ENCODE peak calls at places on chromosomes 3 and 15, in nine cellular contexts. One of them, this sample, is unnamed.
A peak's percentile ranks its signal among the peaks of the same experiment; 100 is the strongest.

GRCh38 chr15:82548700-82549099 is 8.4 kb upstream of the RPS17 start:
- DNase-seq in D341Med: no peak
- DNase-seq in neural progenitor cell: no peak
- DNase-seq in AG09319: no peak
- DNase-seq in activated CD4-positive, alpha-beta T cell treated with anti-CD3 and anti-CD28 coated beads for 24 hours: no peak
- DNase-seq in retina: no peak
- DNase-seq in stimulated activated CD4-positive, alpha-beta T cell treated with anti-CD3 and anti-CD28 coated beads, Interleukin-15, amount 100 ng/mL, for 24 hours: peak; percentile 27
- DNase-seq in activated CD8-positive, alpha-beta T cell treated with anti-CD3 and anti-CD28 coated beads, Interleukin-2, amount 10 ng/mL, durations not matched to agents 7 days and 5 days: no peak
- DNase-seq in progenitor cell of endocrine pancreas: no peak
- DNase-seq in this sample: peak; percentile 39

GRCh38 chr15:83010709-83011270 is 649 bp downstream of the C15orf40 start:
- DNase-seq in D341Med: peak; percentile 83
- DNase-seq in neural progenitor cell: peak; percentile 77
- DNase-seq in AG09319: peak; percentile 39
- DNase-seq in activated CD4-positive, alpha-beta T cell treated with anti-CD3 and anti-CD28 coated beads for 24 hours: peak; percentile 70
- DNase-seq in retina: peak; percentile 84
- DNase-seq in stimulated activated CD4-positive, alpha-beta T cell treated with anti-CD3 and anti-CD28 coated beads, Interleukin-15, amount 100 ng/mL, for 24 hours: peak; percentile 88
- DNase-seq in activated CD8-positive, alpha-beta T cell treated with anti-CD3 and anti-CD28 coated beads, Interleukin-2, amount 10 ng/mL, durations not matched to agents 7 days and 5 days: peak; percentile 89
- DNase-seq in progenitor cell of endocrine pancreas: peak; percentile 40
- DNase-seq in this sample: peak; percentile 82

GRCh38 chr3:189142527-189142926 is 29.2 kb upstream of the TPRG1 start:
- DNase-seq in D341Med: no peak
- DNase-seq in neural progenitor cell: no peak
- DNase-seq in AG09319: no peak
- DNase-seq in activated CD4-positive, alpha-beta T cell treated with anti-CD3 and anti-CD28 coated beads for 24 hours: no peak
- DNase-seq in retina: no peak
- DNase-seq in stimulated activated CD4-positive, alpha-beta T cell treated with anti-CD3 and anti-CD28 coated beads, Interleukin-15, amount 100 ng/mL, for 24 hours: peak; percentile 30
- DNase-seq in activated CD8-positive, alpha-beta T cell treated with anti-CD3 and anti-CD28 coated beads, Interleukin-2, amount 10 ng/mL, durations not matched to agents 7 days and 5 days: peak; percentile 41
- DNase-seq in progenitor cell of endocrine pancreas: no peak
- DNase-seq in this sample: peak; percentile 8

GRCh38 chr3:106457278-106458210 is 588.7 kb upstream of the CBLB start:
- DNase-seq in D341Med: no peak
- DNase-seq in neural progenitor cell: no peak
- DNase-seq in AG09319: peak; percentile 82
- DNase-seq in activated CD4-positive, alpha-beta T cell treated with anti-CD3 and anti-CD28 coated beads for 24 hours: no peak
- DNase-seq in retina: no peak
- DNase-seq in stimulated activated CD4-positive, alpha-beta T cell treated with anti-CD3 and anti-CD28 coated beads, Interleukin-15, amount 100 ng/mL, for 24 hours: peak; percentile 38
- DNase-seq in activated CD8-positive, alpha-beta T cell treated with anti-CD3 and anti-CD28 coated beads, Interleukin-2, amount 10 ng/mL, durations not matched to agents 7 days and 5 days: peak; percentile 34
- DNase-seq in progenitor cell of endocrine pancreas: no peak
- DNase-seq in this sample: peak; percentile 15

GRCh38 chr15:63434567-63435219 is 53.0 kb upstream of the CA12 start:
- DNase-seq in D341Med: no peak
- DNase-seq in neural progenitor cell: no peak
- DNase-seq in AG09319: no peak
- DNase-seq in activated CD4-positive, alpha-beta T cell treated with anti-CD3 and anti-CD28 coated beads for 24 hours: no peak
- DNase-seq in retina: no peak
- DNase-seq in stimulated activated CD4-positive, alpha-beta T cell treated with anti-CD3 and anti-CD28 coated beads, Interleukin-15, amount 100 ng/mL, for 24 hours: no peak
- DNase-seq in activated CD8-positive, alpha-beta T cell treated with anti-CD3 and anti-CD28 coated beads, Interleukin-2, amount 10 ng/mL, durations not matched to agents 7 days and 5 days: no peak
- DNase-seq in progenitor cell of endocrine pancreas: no peak
- DNase-seq in this sample: no peak

GRCh38 chr15:73305331-73306211 is 63.2 kb downstream of the HCN4 start:
- DNase-seq in D341Med: peak; percentile 81
- DNase-seq in neural progenitor cell: peak; percentile 83
- DNase-seq in AG09319: peak; percentile 16
- DNase-seq in activated CD4-positive, alpha-beta T cell treated with anti-CD3 and anti-CD28 coated beads for 24 hours: no peak
- DNase-seq in retina: peak; percentile 81
- DNase-seq in stimulated activated CD4-positive, alpha-beta T cell treated with anti-CD3 and anti-CD28 coated beads, Interleukin-15, amount 100 ng/mL, for 24 hours: peak; percentile 33
- DNase-seq in activated CD8-positive, alpha-beta T cell treated with anti-CD3 and anti-CD28 coated beads, Interleukin-2, amount 10 ng/mL, durations not matched to agents 7 days and 5 days: peak; percentile 42
- DNase-seq in progenitor cell of endocrine pancreas: no peak
- DNase-seq in this sample: no peak

GRCh38 chr3:138625707-138626365 is 17.3 kb downstream of the FAIM start:
- DNase-seq in D341Med: no peak
- DNase-seq in neural progenitor cell: no peak
- DNase-seq in AG09319: no peak
- DNase-seq in activated CD4-positive, alpha-beta T cell treated with anti-CD3 and anti-CD28 coated beads for 24 hours: no peak
- DNase-seq in retina: no peak
- DNase-seq in stimulated activated CD4-positive, alpha-beta T cell treated with anti-CD3 and anti-CD28 coated beads, Interleukin-15, amount 100 ng/mL, for 24 hours: no peak
- DNase-seq in activated CD8-positive, alpha-beta T cell treated with anti-CD3 and anti-CD28 coated beads, Interleukin-2, amount 10 ng/mL, durations not matched to agents 7 days and 5 days: no peak
- DNase-seq in progenitor cell of endocrine pancreas: no peak
- DNase-seq in this sample: no peak

GRCh38 chr3:142577701-142578308 is 728 bp downstream of the ATR start:
- DNase-seq in D341Med: no peak
- DNase-seq in neural progenitor cell: no peak
- DNase-seq in AG09319: no peak
- DNase-seq in activated CD4-positive, alpha-beta T cell treated with anti-CD3 and anti-CD28 coated beads for 24 hours: no peak
- DNase-seq in retina: no peak
- DNase-seq in stimulated activated CD4-positive, alpha-beta T cell treated with anti-CD3 and anti-CD28 coated beads, Interleukin-15, amount 100 ng/mL, for 24 hours: no peak
- DNase-seq in activated CD8-positive, alpha-beta T cell treated with anti-CD3 and anti-CD28 coated beads, Interleukin-2, amount 10 ng/mL, durations not matched to agents 7 days and 5 days: no peak
- DNase-seq in progenitor cell of endocrine pancreas: no peak
- DNase-seq in this sample: no peak

GRCh38 chr15:49852756-49853155 is 231.9 kb downstream of the DTWD1 start:
- DNase-seq in D341Med: no peak
- DNase-seq in neural progenitor cell: no peak
- DNase-seq in AG09319: no peak
- DNase-seq in activated CD4-positive, alpha-beta T cell treated with anti-CD3 and anti-CD28 coated beads for 24 hours: no peak
- DNase-seq in retina: no peak
- DNase-seq in stimulated activated CD4-positive, alpha-beta T cell treated with anti-CD3 and anti-CD28 coated beads, Interleukin-15, amount 100 ng/mL, for 24 hours: no peak
- DNase-seq in activated CD8-positive, alpha-beta T cell treated with anti-CD3 and anti-CD28 coated beads, Interleukin-2, amount 10 ng/mL, durations not matched to agents 7 days and 5 days: no peak
- DNase-seq in progenitor cell of endocrine pancreas: no peak
- DNase-seq in this sample: no peak

GRCh38 chr15:45646220-45646619 is 11.4 kb downstream of the SQOR start:
- DNase-seq in D341Med: no peak
- DNase-seq in neural progenitor cell: no peak
- DNase-seq in AG09319: no peak
- DNase-seq in activated CD4-positive, alpha-beta T cell treated with anti-CD3 and anti-CD28 coated beads for 24 hours: no peak
- DNase-seq in retina: no peak
- DNase-seq in stimulated activated CD4-positive, alpha-beta T cell treated with anti-CD3 and anti-CD28 coated beads, Interleukin-15, amount 100 ng/mL, for 24 hours: no peak
- DNase-seq in activated CD8-positive, alpha-beta T cell treated with anti-CD3 and anti-CD28 coated beads, Interleukin-2, amount 10 ng/mL, durations not matched to agents 7 days and 5 days: no peak
- DNase-seq in progenitor cell of endocrine pancreas: no peak
- DNase-seq in this sample: no peak

GRCh38 chr3:174162550-174162949 is 696.6 kb upstream of the NAALADL2 start:
- DNase-seq in D341Med: no peak
- DNase-seq in neural progenitor cell: no peak
- DNase-seq in AG09319: no peak
- DNase-seq in activated CD4-positive, alpha-beta T cell treated with anti-CD3 and anti-CD28 coated beads for 24 hours: no peak
- DNase-seq in retina: no peak
- DNase-seq in stimulated activated CD4-positive, alpha-beta T cell treated with anti-CD3 and anti-CD28 coated beads, Interleukin-15, amount 100 ng/mL, for 24 hours: no peak
- DNase-seq in activated CD8-positive, alpha-beta T cell treated with anti-CD3 and anti-CD28 coated beads, Interleukin-2, amount 10 ng/mL, durations not matched to agents 7 days and 5 days: no peak
- DNase-seq in progenitor cell of endocrine pancreas: no peak
- DNase-seq in this sample: no peak

GRCh38 chr3:130829575-130829947 is 64.3 kb upstream of the ATP2C1 start:
- DNase-seq in D341Med: no peak
- DNase-seq in neural progenitor cell: no peak
- DNase-seq in AG09319: no peak
- DNase-seq in activated CD4-positive, alpha-beta T cell treated with anti-CD3 and anti-CD28 coated beads for 24 hours: no peak
- DNase-seq in retina: no peak
- DNase-seq in stimulated activated CD4-positive, alpha-beta T cell treated with anti-CD3 and anti-CD28 coated beads, Interleukin-15, amount 100 ng/mL, for 24 hours: no peak
- DNase-seq in activated CD8-positive, alpha-beta T cell treated with anti-CD3 and anti-CD28 coated beads, Interleukin-2, amount 10 ng/mL, durations not matched to agents 7 days and 5 days: no peak
- DNase-seq in progenitor cell of endocrine pancreas: no peak
- DNase-seq in this sample: no peak

GRCh38 chr3:16048435-16049318 is 125.8 kb upstream of the GALNT15 start:
- DNase-seq in D341Med: peak; percentile 82
- DNase-seq in neural progenitor cell: peak; percentile 67
- DNase-seq in AG09319: no peak
- DNase-seq in activated CD4-positive, alpha-beta T cell treated with anti-CD3 and anti-CD28 coated beads for 24 hours: peak; percentile 31
- DNase-seq in retina: peak; percentile 35
- DNase-seq in stimulated activated CD4-positive, alpha-beta T cell treated with anti-CD3 and anti-CD28 coated beads, Interleukin-15, amount 100 ng/mL, for 24 hours: peak; percentile 48
- DNase-seq in activated CD8-positive, alpha-beta T cell treated with anti-CD3 and anti-CD28 coated beads, Interleukin-2, amount 10 ng/mL, durations not matched to agents 7 days and 5 days: peak; percentile 59
- DNase-seq in progenitor cell of endocrine pancreas: no peak
- DNase-seq in this sample: peak; percentile 38

GRCh38 chr3:149784064-149784704 is 8.2 kb downstream of the ANKUB1 start:
- DNase-seq in D341Med: no peak
- DNase-seq in neural progenitor cell: no peak
- DNase-seq in AG09319: no peak
- DNase-seq in activated CD4-positive, alpha-beta T cell treated with anti-CD3 and anti-CD28 coated beads for 24 hours: no peak
- DNase-seq in retina: no peak
- DNase-seq in stimulated activated CD4-positive, alpha-beta T cell treated with anti-CD3 and anti-CD28 coated beads, Interleukin-15, amount 100 ng/mL, for 24 hours: no peak
- DNase-seq in activated CD8-positive, alpha-beta T cell treated with anti-CD3 and anti-CD28 coated beads, Interleukin-2, amount 10 ng/mL, durations not matched to agents 7 days and 5 days: no peak
- DNase-seq in progenitor cell of endocrine pancreas: no peak
- DNase-seq in this sample: no peak

GRCh38 chr3:66456711-66457173 is 44.1 kb downstream of the LRIG1 start:
- DNase-seq in D341Med: no peak
- DNase-seq in neural progenitor cell: no peak
- DNase-seq in AG09319: no peak
- DNase-seq in activated CD4-positive, alpha-beta T cell treated with anti-CD3 and anti-CD28 coated beads for 24 hours: no peak
- DNase-seq in retina: peak; percentile 67
- DNase-seq in stimulated activated CD4-positive, alpha-beta T cell treated with anti-CD3 and anti-CD28 coated beads, Interleukin-15, amount 100 ng/mL, for 24 hours: no peak
- DNase-seq in activated CD8-positive, alpha-beta T cell treated with anti-CD3 and anti-CD28 coated beads, Interleukin-2, amount 10 ng/mL, durations not matched to agents 7 days and 5 days: peak; percentile 29
- DNase-seq in progenitor cell of endocrine pancreas: no peak
- DNase-seq in this sample: no peak

This sample was measured in activated naive CD8-positive, alpha-beta T cell treated with anti-CD3 and anti-CD28 coated beads, Interleukin-2, amount 50 U/mL, for 24 hours.